ENCODE peak calls at places on chromosome 12, in seven cellular contexts. V, A, B, J, K, P and X are unnamed samples.

GRCh38 chr12:6699989-6700645 is 498 bp downstream of the PIANP start:
- DNase-seq in B (no peak), A (no peak), J (no peak), V (no peak), P (peak; percentile 67), K (no peak), X (no peak)

GRCh38 chr12:96099986-96100385 is 64.6 kb upstream of the LTA4H start:
- DNase-seq in B (no peak), K (no peak), A (no peak), J (no peak), P (no peak), V (no peak), X (no peak)

GRCh38 chr12:23186950-23187349 is 562.0 kb downstream of the ETNK1 start:
- DNase-seq in B (no peak), P (no peak), J (no peak), K (no peak), A (no peak), V (no peak), X (no peak)

GRCh38 chr12:43760396-43760795 is 1.6 kb downstream of the IRAK4 start:
- DNase-seq in A (no peak), K (no peak), V (no peak), P (no peak), J (no peak), B (no peak), X (no peak)

GRCh38 chr12:53172352-53172751 is 8.2 kb upstream of the ZNF740 start:
- DNase-seq in P (no peak), B (no peak), J (peak; percentile 61), K (no peak), A (no peak), V (no peak), X (no peak)

GRCh38 chr12:76569685-76570604 is 10.4 kb upstream of the OSBPL8 start:
- DNase-seq in B (no peak), V (no peak), A (no peak), J (no peak), P (no peak), K (no peak), X (no peak)

GRCh38 chr12:113697646-113698504 is 226.2 kb upstream of the LHX5 start:
- DNase-seq in J (no peak), V (peak; percentile 28), B (no peak), A (no peak), K (no peak), P (no peak), X (no peak)

GRCh38 chr12:57320639-57321038 is 69.7 kb upstream of the STAC3 start:
- DNase-seq in J (no peak), P (no peak), V (no peak), K (no peak), B (no peak), A (no peak), X (no peak)

GRCh38 chr12:53235742-53236442 is 3.9 kb upstream of the RARG start:
- DNase-seq in B (no peak), A (no peak), P (no peak), K (no peak), J (no peak), V (no peak), X (no peak)